ENCODE peak calls at places on chromosomes 6 and 20, in six cellular contexts. I is HCT116; R is GM13976; T is mucosa of descending colon; W is epithelial cell of esophagus; H is CD4-positive, alpha-beta T cell. S is an unnamed sample.

GRCh38 chr6:117530467-117531242 is 48.2 kb downstream of the DCBLD1 start:
- DNase-seq in I (no peak), R (no peak), T (no peak), W (no peak), H (no peak), S (peak; percentile 18)

GRCh38 chr20:25292176-25292891 is 44.4 kb downstream of the PYGB start:
- DNase-seq in I (no peak), R (no peak), T (peak; percentile 38), W (no peak), H (no peak), S (no peak)

GRCh38 chr6:145744619-145745018 is 9.3 kb upstream of the EPM2A start:
- DNase-seq in I (no peak), R (no peak), T (no peak), W (peak; percentile 89), H (no peak), S (no peak)

GRCh38 chr20:30484009-30484748 is 773.3 kb upstream of the DEFB115 start:
- DNase-seq in I (no peak), R (peak; percentile 1), T (peak; percentile 31), W (no peak), H (no peak), S (no peak)

GRCh38 chr20:51094221-51094620 is 71.3 kb upstream of the KCNG1 start:
- DNase-seq in I (no peak), R (no peak), T (no peak), W (no peak), H (no peak), S (no peak)

GRCh38 chr6:42104807-42105713 is 37.4 kb downstream of the C6orf132 start:
- DNase-seq in I (no peak), R (no peak), T (no peak), W (no peak), H (peak; percentile 2), S (no peak)

GRCh38 chr6:37552267-37552666 is 52.6 kb upstream of the CCDC167 start:
- DNase-seq in I (no peak), R (no peak), T (no peak), W (no peak), H (no peak), S (no peak)

GRCh38 chr6:31794294-31794865 is 1.2 kb downstream of the VARS1 start:
- DNase-seq in I (no peak), R (peak; percentile 38), T (no peak), W (peak; percentile 50), H (no peak), S (no peak)

GRCh38 chr6:14713008-14713452 is 532.8 kb upstream of the JARID2 start:
- DNase-seq in I (no peak), R (no peak), T (no peak), W (peak; percentile 93), H (no peak), S (peak; percentile 76)

GRCh38 chr6:36933102-36933501 is 21.4 kb upstream of the PI16 start:
- DNase-seq in I (no peak), R (no peak), T (no peak), W (peak; percentile 60), H (no peak), S (no peak)

GRCh38 chr6:118134257-118134656 is 227.2 kb downstream of the SLC35F1 start:
- DNase-seq in I (no peak), R (no peak), T (no peak), W (no peak), H (no peak), S (no peak)

GRCh38 chr20:23659989-23660837 is 22.5 kb upstream of the CST3 start:
- DNase-seq in I (no peak), R (no peak), T (no peak), W (no peak), H (no peak), S (peak; percentile 40)

GRCh38 chr6:71886184-71887005 is at the start of gene RIMS1:
- DNase-seq in I (no peak), R (peak; percentile 71), T (peak; percentile 28), W (no peak), H (no peak), S (no peak)
- TF ChIP-seq CTCF in I (no peak), R (no peak), T (no peak), W (peak; percentile 14), H (no peak), S (peak; percentile 17)

GRCh38 chr20:38935285-38935684 is 9.1 kb downstream of the FAM83D start:
- DNase-seq in I (no peak), R (no peak), T (no peak), W (peak; percentile 55), H (no peak), S (no peak)
- TF ChIP-seq CTCF in I (peak; percentile 22), R (no peak), T (no peak), W (peak; percentile 40), H (no peak), S (no peak)

DNA sequence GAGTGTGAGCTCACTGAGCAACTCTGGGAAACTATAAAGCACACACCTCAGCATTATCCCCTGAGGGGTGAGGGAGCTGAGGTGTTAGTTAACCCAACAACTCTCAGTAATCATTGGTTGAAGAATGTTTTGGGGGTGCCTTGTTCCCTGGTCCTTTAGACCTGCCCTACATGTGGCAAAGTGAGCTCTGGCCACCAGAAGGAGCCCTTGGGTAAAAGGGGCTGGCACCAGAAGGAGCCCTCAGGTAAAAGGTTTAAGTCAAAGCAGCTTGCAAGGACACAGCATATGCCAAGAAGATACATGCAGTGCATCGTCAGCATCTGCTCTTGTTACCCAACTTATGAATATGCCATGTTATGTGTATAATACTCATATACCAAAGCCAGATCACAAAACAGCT is 1081.7 kb downstream of the KIF16B start:
- DNase-seq in I (no peak), R (no peak), T (no peak), W (peak; percentile 27), H (no peak), S (no peak)
- TF ChIP-seq CTCF in I (no peak), R (no peak), T (no peak), W (peak; percentile 50), H (no peak), S (peak; percentile 13)

GRCh38 chr20:10094566-10095173 is 59.9 kb downstream of the ANKEF1 start:
- DNase-seq in I (no peak), R (no peak), T (no peak), W (peak; percentile 26), H (no peak), S (no peak)
- TF ChIP-seq CTCF in I (peak; percentile 12), R (no peak), T (no peak), W (peak; percentile 23), H (no peak), S (peak; percentile 21)

GRCh38 chr6:164347455-164347854 is 932.9 kb downstream of the QKI start:
- DNase-seq in I (no peak), R (no peak), T (no peak), W (no peak), H (no peak), S (no peak)
- TF ChIP-seq CTCF in I (no peak), R (no peak), T (no peak), W (no peak), H (no peak), S (no peak)

GRCh38 chr6:90302320-90302719 is 5.7 kb upstream of the BACH2 start:
- DNase-seq in I (no peak), R (no peak), T (no peak), W (no peak), H (no peak), S (no peak)
- TF ChIP-seq CTCF in I (no peak), R (no peak), T (no peak), W (no peak), H (no peak), S (no peak)

DNA sequence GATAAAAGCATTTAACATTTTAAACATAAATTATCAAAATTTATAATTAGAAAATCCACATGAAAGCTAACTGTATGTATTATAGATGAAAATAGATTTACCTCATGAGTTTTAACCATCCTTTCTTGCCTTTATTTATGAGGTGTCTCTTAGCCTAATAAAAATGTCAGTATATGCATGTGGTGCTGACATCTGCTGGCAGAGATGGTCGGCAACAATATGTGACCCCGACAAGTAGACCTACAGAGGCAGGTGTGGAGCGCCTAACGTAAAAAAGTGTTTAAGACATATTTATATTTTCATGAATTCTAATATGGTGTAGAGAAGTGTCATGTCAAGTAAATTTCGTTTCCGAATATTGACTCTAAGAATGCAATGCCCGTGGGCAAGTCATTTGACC is 149.0 kb upstream of the FUT9 start:
- DNase-seq in I (peak; percentile 18), R (no peak), T (no peak), W (peak; percentile 38), H (no peak), S (no peak)
- TF ChIP-seq CTCF in I (peak; percentile 27), R (peak; percentile 18), T (no peak), W (peak; percentile 53), H (no peak), S (no peak)

DNA sequence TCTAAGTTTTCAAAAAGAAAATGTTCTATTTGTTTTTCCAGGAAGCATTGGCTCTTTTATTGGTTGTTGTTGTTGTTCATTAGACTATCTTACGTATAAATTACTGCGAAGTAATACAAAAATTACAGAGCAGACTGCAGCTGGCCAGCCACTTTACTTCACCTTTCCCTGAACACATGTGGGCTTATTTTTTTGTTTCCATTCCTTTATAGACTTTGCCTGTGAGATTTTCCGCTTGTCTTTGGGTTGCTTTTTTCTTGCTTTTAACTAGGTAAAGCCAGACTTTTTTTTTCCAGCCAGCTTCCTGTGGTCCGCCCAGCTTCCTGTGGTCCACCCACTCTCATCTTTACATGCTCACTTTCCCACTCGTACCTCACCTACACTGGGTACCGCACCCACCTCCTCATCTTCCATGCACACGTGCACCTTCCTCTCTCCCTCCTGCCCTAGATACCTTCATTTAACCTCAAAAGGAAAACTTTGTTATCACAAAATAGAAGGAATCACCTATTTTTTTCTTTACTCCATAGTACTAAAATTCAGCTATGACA is 79.0 kb downstream of the IPCEF1 start:
- DNase-seq in I (no peak), R (no peak), T (no peak), W (no peak), H (no peak), S (no peak)
- TF ChIP-seq CTCF in I (no peak), R (no peak), T (no peak), W (no peak), H (peak; percentile 23), S (no peak)

DNA sequence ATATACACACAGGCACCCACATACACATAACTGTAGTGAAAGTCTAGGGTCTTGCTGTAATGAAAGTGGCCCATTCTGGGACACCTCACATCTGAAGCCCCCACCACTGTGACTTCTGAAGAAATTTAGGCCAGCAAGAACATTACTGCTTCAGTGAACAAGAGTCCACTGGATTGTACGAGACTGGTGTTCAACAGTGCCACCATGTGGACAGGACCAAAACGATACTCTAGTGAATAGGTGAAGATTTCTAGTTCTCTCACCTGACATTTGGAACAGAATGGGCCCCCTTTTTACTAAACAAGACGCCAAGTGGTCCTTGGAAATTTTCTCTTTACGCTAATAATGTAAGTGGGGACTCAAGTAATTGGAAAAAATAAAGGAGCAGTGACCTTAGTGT is 156.9 kb downstream of the MAFB start:
- DNase-seq in I (peak; percentile 48), R (no peak), T (no peak), W (peak; percentile 56), H (no peak), S (no peak)
- TF ChIP-seq CTCF in I (peak; percentile 25), R (no peak), T (no peak), W (peak; percentile 46), H (no peak), S (peak; percentile 11)

S was measured in AG09319.